ENCODE peak calls at places on chromosome 19, in four cellular contexts. One of them, this sample, is unnamed.

GRCh38 chr19:35254341-35255297 is 5.8 kb downstream of the LSR start:
- DNase-seq in mucosa of gallbladder: no peak
- DNase-seq in NCI-H82: no peak
- DNase-seq in activated naive CD4-positive, alpha-beta T cell: no peak
- DNase-seq in this sample: peak; percentile 53

GRCh38 chr19:35117017-35117570 is 1.5 kb downstream of the FXYD3 start:
- DNase-seq in activated naive CD4-positive, alpha-beta T cell: no peak
- DNase-seq in mucosa of gallbladder: no peak
- DNase-seq in NCI-H82: peak; percentile 98
- DNase-seq in this sample: no peak

GRCh38 chr19:6767357-6768235 is at the start of gene SH2D3A:
- DNase-seq in activated naive CD4-positive, alpha-beta T cell: peak; percentile 92
- DNase-seq in NCI-H82: peak; percentile 78
- DNase-seq in mucosa of gallbladder: peak; percentile 94
- DNase-seq in this sample: peak; percentile 87

GRCh38 chr19:17576758-17577532 is 21.5 kb downstream of the COLGALT1 start:
- DNase-seq in activated naive CD4-positive, alpha-beta T cell: no peak
- DNase-seq in mucosa of gallbladder: peak; percentile 38
- DNase-seq in NCI-H82: peak; percentile 92
- DNase-seq in this sample: peak; percentile 78

GRCh38 chr19:7989071-7989575 is 16.3 kb downstream of the ELAVL1 start:
- DNase-seq in activated naive CD4-positive, alpha-beta T cell: no peak
- DNase-seq in NCI-H82: no peak
- DNase-seq in mucosa of gallbladder: no peak
- DNase-seq in this sample: no peak

GRCh38 chr19:46088101-46088500 is 36.4 kb downstream of the IGFL3 start:
- DNase-seq in activated naive CD4-positive, alpha-beta T cell: no peak
- DNase-seq in NCI-H82: no peak
- DNase-seq in mucosa of gallbladder: no peak
- DNase-seq in this sample: no peak

GRCh38 chr19:55681131-55682087 is 6.4 kb downstream of the EPN1 start:
- DNase-seq in mucosa of gallbladder: no peak
- DNase-seq in activated naive CD4-positive, alpha-beta T cell: no peak
- DNase-seq in NCI-H82: no peak
- DNase-seq in this sample: no peak

GRCh38 chr19:51586103-51586728 is 15.1 kb downstream of the ZNF175 start:
- DNase-seq in activated naive CD4-positive, alpha-beta T cell: no peak
- DNase-seq in NCI-H82: no peak
- DNase-seq in mucosa of gallbladder: no peak
- DNase-seq in this sample: no peak

GRCh38 chr19:18109731-18110671 is 12.4 kb downstream of the MAST3 start:
- DNase-seq in activated naive CD4-positive, alpha-beta T cell: peak; percentile 50
- DNase-seq in mucosa of gallbladder: no peak
- DNase-seq in NCI-H82: peak; percentile 66
- DNase-seq in this sample: no peak

GRCh38 chr19:29370276-29370675 is 155.5 kb upstream of the VSTM2B start:
- DNase-seq in mucosa of gallbladder: peak; percentile 3
- DNase-seq in activated naive CD4-positive, alpha-beta T cell: no peak
- DNase-seq in NCI-H82: no peak
- DNase-seq in this sample: peak; percentile 49

GRCh38 chr19:44696939-44697669 is 1.8 kb upstream of the CEACAM16 start:
- DNase-seq in NCI-H82: no peak
- DNase-seq in activated naive CD4-positive, alpha-beta T cell: no peak
- DNase-seq in mucosa of gallbladder: no peak
- DNase-seq in this sample: no peak

GRCh38 chr19:52397310-52398090 is at the start of gene ZNF528:
- DNase-seq in NCI-H82: peak; percentile 94
- DNase-seq in mucosa of gallbladder: peak; percentile 97
- DNase-seq in activated naive CD4-positive, alpha-beta T cell: peak; percentile 90
- DNase-seq in this sample: no peak

GRCh38 chr19:45474941-45475516 is 7.2 kb downstream of the FOSB start:
- DNase-seq in mucosa of gallbladder: no peak
- DNase-seq in NCI-H82: no peak
- DNase-seq in activated naive CD4-positive, alpha-beta T cell: no peak
- DNase-seq in this sample: no peak

GRCh38 chr19:51808333-51808986 is 13.5 kb downstream of the FPR3 start:
- DNase-seq in mucosa of gallbladder: no peak
- DNase-seq in NCI-H82: peak; percentile 13
- DNase-seq in activated naive CD4-positive, alpha-beta T cell: no peak
- DNase-seq in this sample: no peak

GRCh38 chr19:13629687-13630357 is 123.5 kb upstream of the CACNA1A start:
- DNase-seq in activated naive CD4-positive, alpha-beta T cell: no peak
- DNase-seq in mucosa of gallbladder: no peak
- DNase-seq in NCI-H82: no peak
- DNase-seq in this sample: no peak

GRCh38 chr19:46412983-46413261 is 442 bp downstream of the CCDC8 start:
- DNase-seq in NCI-H82: no peak
- DNase-seq in activated naive CD4-positive, alpha-beta T cell: no peak
- DNase-seq in mucosa of gallbladder: no peak
- DNase-seq in this sample: no peak

GRCh38 chr19:22784051-22784450 is at the start of gene ZNF99:
- DNase-seq in NCI-H82: peak; percentile 30
- DNase-seq in activated naive CD4-positive, alpha-beta T cell: no peak
- DNase-seq in mucosa of gallbladder: peak; percentile 33
- DNase-seq in this sample: no peak

GRCh38 chr19:1057185-1057857 is 9.6 kb upstream of the ARHGAP45 start:
- DNase-seq in mucosa of gallbladder: no peak
- DNase-seq in activated naive CD4-positive, alpha-beta T cell: no peak
- DNase-seq in NCI-H82: peak; percentile 54
- DNase-seq in this sample: no peak

GRCh38 chr19:18967358-18968146 is 26.5 kb upstream of the HOMER3 start:
- DNase-seq in NCI-H82: no peak
- DNase-seq in activated naive CD4-positive, alpha-beta T cell: no peak
- DNase-seq in mucosa of gallbladder: peak; percentile 70
- DNase-seq in this sample: no peak

GRCh38 chr19:38663957-38664502 is 16.6 kb downstream of the ACTN4 start:
- DNase-seq in mucosa of gallbladder: no peak
- DNase-seq in NCI-H82: no peak
- DNase-seq in activated naive CD4-positive, alpha-beta T cell: no peak
- DNase-seq in this sample: no peak

GRCh38 chr19:18029617-18030338 is 21.8 kb downstream of the ARRDC2 start:
- DNase-seq in activated naive CD4-positive, alpha-beta T cell: no peak
- DNase-seq in NCI-H82: peak; percentile 49
- DNase-seq in mucosa of gallbladder: peak; percentile 89
- DNase-seq in this sample: no peak

GRCh38 chr19:48351341-48351752 is 12.4 kb downstream of the TMEM143 start:
- DNase-seq in activated naive CD4-positive, alpha-beta T cell: peak; percentile 72
- DNase-seq in NCI-H82: peak; percentile 87
- DNase-seq in mucosa of gallbladder: peak; percentile 65
- DNase-seq in this sample: no peak

GRCh38 chr19:34428549-34429285 is 536 bp downstream of the UBA2 start:
- DNase-seq in activated naive CD4-positive, alpha-beta T cell: no peak
- DNase-seq in mucosa of gallbladder: peak; percentile 11
- DNase-seq in NCI-H82: peak; percentile 52
- DNase-seq in this sample: no peak

GRCh38 chr19:53655042-53655665 is 23.4 kb downstream of the DPRX start:
- DNase-seq in mucosa of gallbladder: no peak
- DNase-seq in activated naive CD4-positive, alpha-beta T cell: no peak
- DNase-seq in NCI-H82: no peak
- DNase-seq in this sample: no peak

GRCh38 chr19:49125025-49125731 is 5.8 kb downstream of the PPFIA3 start:
- DNase-seq in NCI-H82: peak; percentile 29
- DNase-seq in mucosa of gallbladder: no peak
- DNase-seq in activated naive CD4-positive, alpha-beta T cell: no peak
- DNase-seq in this sample: no peak

This sample was measured in type B pancreatic cell.